ENCODE peak calls at places on chromosomes 7 and 10, in four cellular contexts. L, S, K and B are unnamed samples.
A peak's percentile ranks its signal among the peaks of the same experiment; 100 is the strongest.

GRCh38 chr10:91759581-91759986 is 38.6 kb upstream of the TNKS2 start:
- DNase-seq in L (no peak), K (no peak), S (no peak), B (no peak)

GRCh38 chr7:77258014-77258413 is 58.4 kb upstream of the FGL2 start:
- DNase-seq in S (no peak), L (no peak), K (no peak), B (no peak)

GRCh38 chr7:127638197-127638596 is 13.8 kb upstream of the SND1 start:
- DNase-seq in S (no peak), K (no peak), L (no peak), B (no peak)

GRCh38 chr7:418636-419280 is 100.9 kb downstream of the PDGFA start:
- DNase-seq in L (no peak), K (no peak), S (peak; percentile 43), B (peak; percentile 49)

GRCh38 chr7:122965306-122965705 is 30.2 kb downstream of the TAS2R16 start:
- DNase-seq in K (no peak), S (no peak), L (no peak), B (no peak)

GRCh38 chr7:1345796-1346532 is 113.3 kb downstream of the UNCX start:
- DNase-seq in S (peak; percentile 32), L (no peak), K (no peak), B (peak; percentile 55)

GRCh38 chr7:96708872-96709271 is 774 bp downstream of the SEM1 start:
- DNase-seq in K (no peak), L (no peak), S (no peak), B (no peak)

GRCh38 chr7:28544453-28545142 is 132.3 kb downstream of the CREB5 start:
- DNase-seq in K (no peak), S (no peak), L (no peak), B (no peak)

GRCh38 chr10:13776861-13777301 is 190.1 kb downstream of the PRPF18 start:
- DNase-seq in K (no peak), L (no peak), S (no peak), B (no peak)

GRCh38 chr7:98286093-98286525 is 4.6 kb downstream of the BRI3 start:
- DNase-seq in S (peak; percentile 70), L (no peak), K (peak; percentile 83), B (peak; percentile 91)

GRCh38 chr10:62691331-62691730 is 113.2 kb upstream of the ADO start:
- DNase-seq in K (no peak), S (no peak), L (no peak), B (no peak)

GRCh38 chr7:98984126-98984525 is 105.8 kb downstream of the TRRAP start:
- DNase-seq in L (no peak), S (no peak), K (no peak), B (no peak)

GRCh38 chr10:69449841-69450240 is 1.4 kb upstream of the TSPAN15 start:
- DNase-seq in K (peak; percentile 54), L (peak; percentile 54), S (no peak), B (no peak)

GRCh38 chr7:158595068-158595467 is 7.4 kb upstream of the PTPRN2 start:
- DNase-seq in K (no peak), S (no peak), L (no peak), B (no peak)

GRCh38 chr10:116125180-116125579 is 147.8 kb downstream of the GFRA1 start:
- DNase-seq in S (no peak), K (no peak), L (no peak), B (no peak)

GRCh38 chr10:121668336-121669009 is 70.2 kb upstream of the FGFR2 start:
- DNase-seq in K (peak; percentile 52), L (no peak), S (no peak), B (peak; percentile 78)

GRCh38 chr7:28646371-28647075 is 234.2 kb downstream of the CREB5 start:
- DNase-seq in S (no peak), K (no peak), L (no peak), B (no peak)

GRCh38 chr10:118922226-118922625 is 107.3 kb upstream of the NANOS1 start:
- DNase-seq in L (no peak), S (no peak), K (peak; percentile 13), B (no peak)

GRCh38 chr7:47539398-47540052 is 42.4 kb downstream of the TNS3 start:
- DNase-seq in L (no peak), K (no peak), S (no peak), B (peak; percentile 74)

GRCh38 chr10:117138838-117139580 is 939 bp upstream of the VAX1 start:
- DNase-seq in K (no peak), S (no peak), L (no peak), B (no peak)

GRCh38 chr7:44348851-44349781 is 23.7 kb upstream of the CAMK2B start:
- DNase-seq in K (no peak), S (no peak), L (no peak), B (no peak)

GRCh38 chr7:32586291-32587221 is 91.3 kb downstream of the AVL9 start:
- DNase-seq in K (no peak), S (no peak), L (no peak), B (no peak)

GRCh38 chr7:45021604-45022296 is 21.7 kb downstream of the CCM2 start:
- DNase-seq in L (no peak), K (no peak), S (no peak), B (no peak)

GRCh38 chr7:33805630-33806233 is 99.6 kb upstream of the BMPER start:
- DNase-seq in S (no peak), K (no peak), L (no peak), B (no peak)

GRCh38 chr7:32242436-32242835 is 172.2 kb upstream of the PDE1C start:
- DNase-seq in L (no peak), K (no peak), S (no peak), B (no peak)

GRCh38 chr7:100575206-100575631 is 1.5 kb upstream of the SAP25 start:
- DNase-seq in K (no peak), L (no peak), S (no peak), B (no peak)

GRCh38 chr10:52533986-52534385 is 219.9 kb downstream of the DKK1 start:
- DNase-seq in K (no peak), L (no peak), S (no peak), B (no peak)

GRCh38 chr7:28358423-28358868 is 53.9 kb upstream of the CREB5 start:
- DNase-seq in S (no peak), L (no peak), K (no peak), B (no peak)

GRCh38 chr10:70651661-70652060 is 20.6 kb upstream of the ADAMTS14 start:
- DNase-seq in L (no peak), K (no peak), S (no peak), B (no peak)

GRCh38 chr7:2639151-2639993 is 7.6 kb downstream of the TTYH3 start:
- DNase-seq in K (no peak), L (no peak), S (no peak), B (peak; percentile 77)

GRCh38 chr7:4162845-4163564 is 519.1 kb upstream of the FOXK1 start:
- DNase-seq in K (no peak), L (no peak), S (no peak), B (no peak)

GRCh38 chr10:99920901-99921300 is 88.8 kb downstream of the DNMBP start:
- DNase-seq in S (no peak), K (no peak), L (no peak), B (no peak)

GRCh38 chr10:30940279-30940678 is 91.4 kb downstream of the ZNF438 start:
- DNase-seq in L (no peak), K (no peak), S (no peak), B (no peak)

GRCh38 chr10:30348378-30348776 is 701 bp downstream of the MTPAP start:
- DNase-seq in K (no peak), L (no peak), S (no peak), B (no peak)

GRCh38 chr10:84908491-84908890 is 580.1 kb downstream of the CCSER2 start:
- DNase-seq in L (no peak), K (no peak), S (no peak), B (no peak)

GRCh38 chr10:131536676-131537075 is 225.2 kb upstream of the TCERG1L start:
- DNase-seq in S (no peak), K (no peak), L (no peak), B (no peak)

GRCh38 chr7:131895541-131896173 is 339.2 kb upstream of the PODXL start:
- DNase-seq in K (no peak), S (no peak), L (no peak), B (no peak)

GRCh38 chr7:90262438-90262837 is 17.5 kb downstream of the CFAP69 start:
- DNase-seq in S (no peak), L (no peak), K (no peak), B (no peak)

GRCh38 chr7:43220250-43220649 is 107.8 kb downstream of the HECW1 start:
- DNase-seq in S (no peak), L (no peak), K (no peak), B (no peak)

GRCh38 chr7:17304926-17305325 is 6.5 kb downstream of the AHR start:
- DNase-seq in S (no peak), L (no peak), K (no peak), B (no peak)
- H3K4me1 ChIP-seq in S (peaks cover 36% of the 10 kb centered on the region), L (peaks cover 38% of the 10 kb centered on the region), K (peaks cover 32% of the 10 kb centered on the region), B (peaks cover 22% of the 10 kb centered on the region)

GRCh38 chr7:128846781-128847444 is 15.7 kb upstream of the ATP6V1F start:
- DNase-seq in L (no peak), K (no peak), S (peak; percentile 34), B (peak; percentile 51)
- H3K4me1 ChIP-seq in L (no peaks in the 10 kb centered on the region), K (no peaks in the 10 kb centered on the region), S (no peaks in the 10 kb centered on the region), B (no peaks in the 10 kb centered on the region)

GRCh38 chr10:124039432-124040086 is 53.8 kb downstream of the CHST15 start:
- DNase-seq in L (no peak), K (no peak), S (no peak), B (peak; percentile 23)

GRCh38 chr10:124037784-124038183 is 55.6 kb downstream of the CHST15 start:
- DNase-seq in S (peak; percentile 32), K (no peak), L (no peak), B (peak; percentile 46)

GRCh38 chr10:124041684-124042445 is 51.5 kb downstream of the CHST15 start:
- DNase-seq in L (no peak), K (no peak), S (no peak), B (peak; percentile 49)

GRCh38 chr10:124042656-124043309 is 50.6 kb downstream of the CHST15 start:
- DNase-seq in K (no peak), S (no peak), L (no peak), B (peak; percentile 43)

GRCh38 chr10:124040454-124040853 is 52.9 kb downstream of the CHST15 start:
- DNase-seq in S (peak; percentile 36), K (peak; percentile 45), L (no peak), B (peak; percentile 64)
- H3K4me1 ChIP-seq in S (no peaks in the 10 kb centered on the region), K (no peaks in the 10 kb centered on the region), L (peaks cover 8% of the 10 kb centered on the region), B (peaks cover 2% of the 10 kb centered on the region)

DNA sequence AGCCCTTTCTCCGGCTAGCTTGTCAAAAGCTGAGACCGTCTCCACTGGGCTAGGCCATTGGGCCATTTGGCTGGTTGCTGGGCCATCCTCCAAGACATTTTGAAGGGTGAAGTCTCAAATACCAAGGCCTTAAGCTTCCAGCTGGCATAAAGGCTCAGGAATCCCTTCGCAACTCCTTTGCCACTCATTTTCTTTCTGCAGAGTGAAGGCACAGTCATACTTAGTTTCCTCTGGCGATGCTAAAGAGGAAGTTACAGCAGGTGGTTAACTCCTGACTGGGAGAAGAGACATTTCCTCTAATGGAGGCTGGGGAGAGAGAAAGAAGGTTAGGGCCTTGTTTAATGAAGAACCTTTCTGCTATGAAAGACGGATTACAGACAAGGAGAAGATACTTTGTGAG is 4.8 kb upstream of the REPIN1 start:
- DNase-seq in L (no peak), S (no peak), K (no peak), B (no peak)
- H3K4me1 ChIP-seq in L (peaks cover 27% of the 10 kb centered on the region), S (peaks cover 6% of the 10 kb centered on the region), K (no peaks in the 10 kb centered on the region), B (peaks cover 2% of the 10 kb centered on the region)

DNA sequence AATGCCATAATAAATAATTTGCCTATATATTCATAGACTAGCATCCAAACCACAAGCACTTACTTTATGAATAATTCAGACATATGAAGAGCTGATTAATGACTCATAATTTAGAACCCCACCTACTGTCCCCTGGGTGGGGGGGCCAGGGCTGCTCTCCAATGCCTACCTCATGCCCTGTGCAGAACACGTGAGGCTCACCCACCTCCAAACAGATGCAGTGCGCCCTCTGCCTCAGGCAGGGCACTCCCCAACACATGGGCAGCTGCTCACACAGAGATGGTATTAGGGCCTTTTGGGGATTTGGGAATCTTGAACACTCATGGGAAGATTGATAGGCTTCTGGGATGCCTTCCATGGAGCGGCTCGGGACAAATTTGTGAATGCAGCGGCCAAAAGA is 75.1 kb upstream of the INSIG1 start:
- DNase-seq in S (no peak), L (no peak), K (no peak), B (no peak)
- H3K4me1 ChIP-seq in S (no peaks in the 10 kb centered on the region), L (no peaks in the 10 kb centered on the region), K (no peaks in the 10 kb centered on the region), B (peaks cover 2% of the 10 kb centered on the region)